ENCODE peak calls at places on chromosome X, in ten cellular contexts. One of them, this sample, is unnamed.
A peak's percentile ranks its signal among the peaks of the same experiment; 100 is the strongest.

GRCh38 chrX:34631826-34632225 is 25.3 kb downstream of the TMEM47 start:
- DNase-seq in skeletal muscle cell: no peak
- DNase-seq in NCI-H1092: no peak
- DNase-seq in stimulated activated CD4-positive, alpha-beta T cell treated with anti-CD3 and anti-CD28 coated beads, Interleukin-15, amount 100 ng/mL, for 1 hour: no peak
- DNase-seq in glutamatergic neuron: no peak
- DNase-seq in psoas muscle: no peak
- DNase-seq in PC-3: no peak
- DNase-seq in Right ventricle myocardium inferior: no peak
- DNase-seq in NCI-H510A: no peak
- DNase-seq in neural crest cell: no peak
- DNase-seq in this sample: no peak

GRCh38 chrX:136880003-136880451 is 498 bp downstream of the RBMX start:
- DNase-seq in skeletal muscle cell: no peak
- DNase-seq in NCI-H1092: peak; percentile 36
- DNase-seq in stimulated activated CD4-positive, alpha-beta T cell treated with anti-CD3 and anti-CD28 coated beads, Interleukin-15, amount 100 ng/mL, for 1 hour: peak; percentile 7
- DNase-seq in glutamatergic neuron: peak; percentile 14
- DNase-seq in psoas muscle: peak; percentile 30
- DNase-seq in PC-3: no peak
- DNase-seq in Right ventricle myocardium inferior: no peak
- DNase-seq in NCI-H510A: no peak
- DNase-seq in neural crest cell: peak; percentile 5
- DNase-seq in this sample: peak; percentile 15

GRCh38 chrX:129679856-129680255 is 25.1 kb upstream of the APLN start:
- DNase-seq in skeletal muscle cell: no peak
- DNase-seq in NCI-H1092: peak; percentile 53
- DNase-seq in stimulated activated CD4-positive, alpha-beta T cell treated with anti-CD3 and anti-CD28 coated beads, Interleukin-15, amount 100 ng/mL, for 1 hour: no peak
- DNase-seq in glutamatergic neuron: no peak
- DNase-seq in psoas muscle: no peak
- DNase-seq in PC-3: peak; percentile 66
- DNase-seq in Right ventricle myocardium inferior: no peak
- DNase-seq in NCI-H510A: no peak
- DNase-seq in neural crest cell: no peak
- DNase-seq in this sample: peak; percentile 28

GRCh38 chrX:1152090-1152489 is 60.4 kb downstream of the CRLF2 start:
- DNase-seq in skeletal muscle cell: no peak
- DNase-seq in NCI-H1092: no peak
- DNase-seq in stimulated activated CD4-positive, alpha-beta T cell treated with anti-CD3 and anti-CD28 coated beads, Interleukin-15, amount 100 ng/mL, for 1 hour: no peak
- DNase-seq in glutamatergic neuron: no peak
- DNase-seq in psoas muscle: no peak
- DNase-seq in PC-3: no peak
- DNase-seq in Right ventricle myocardium inferior: no peak
- DNase-seq in NCI-H510A: no peak
- DNase-seq in neural crest cell: no peak
- DNase-seq in this sample: no peak

GRCh38 chrX:150694738-150695410 is 1.7 kb downstream of the MTMR1 start:
- DNase-seq in skeletal muscle cell: no peak
- DNase-seq in NCI-H1092: no peak
- DNase-seq in stimulated activated CD4-positive, alpha-beta T cell treated with anti-CD3 and anti-CD28 coated beads, Interleukin-15, amount 100 ng/mL, for 1 hour: no peak
- DNase-seq in glutamatergic neuron: peak; percentile 31
- DNase-seq in psoas muscle: no peak
- DNase-seq in PC-3: no peak
- DNase-seq in Right ventricle myocardium inferior: no peak
- DNase-seq in NCI-H510A: no peak
- DNase-seq in neural crest cell: no peak
- DNase-seq in this sample: no peak

GRCh38 chrX:46044486-46044885 is 500.7 kb downstream of the ZNF674 start:
- DNase-seq in skeletal muscle cell: no peak
- DNase-seq in NCI-H1092: no peak
- DNase-seq in stimulated activated CD4-positive, alpha-beta T cell treated with anti-CD3 and anti-CD28 coated beads, Interleukin-15, amount 100 ng/mL, for 1 hour: no peak
- DNase-seq in glutamatergic neuron: no peak
- DNase-seq in psoas muscle: no peak
- DNase-seq in PC-3: peak; percentile 61
- DNase-seq in Right ventricle myocardium inferior: no peak
- DNase-seq in NCI-H510A: no peak
- DNase-seq in neural crest cell: no peak
- DNase-seq in this sample: no peak

GRCh38 chrX:154827194-154827593 is 7.3 kb downstream of the SMIM9 start:
- DNase-seq in skeletal muscle cell: no peak
- DNase-seq in NCI-H1092: no peak
- DNase-seq in stimulated activated CD4-positive, alpha-beta T cell treated with anti-CD3 and anti-CD28 coated beads, Interleukin-15, amount 100 ng/mL, for 1 hour: no peak
- DNase-seq in glutamatergic neuron: no peak
- DNase-seq in psoas muscle: no peak
- DNase-seq in PC-3: no peak
- DNase-seq in Right ventricle myocardium inferior: no peak
- DNase-seq in NCI-H510A: no peak
- DNase-seq in neural crest cell: no peak
- DNase-seq in this sample: no peak

GRCh38 chrX:66635360-66635759 is 3.5 kb downstream of the EDA2R start:
- DNase-seq in skeletal muscle cell: peak; percentile 63
- DNase-seq in NCI-H1092: no peak
- DNase-seq in stimulated activated CD4-positive, alpha-beta T cell treated with anti-CD3 and anti-CD28 coated beads, Interleukin-15, amount 100 ng/mL, for 1 hour: no peak
- DNase-seq in glutamatergic neuron: no peak
- DNase-seq in psoas muscle: no peak
- DNase-seq in PC-3: no peak
- DNase-seq in Right ventricle myocardium inferior: no peak
- DNase-seq in NCI-H510A: no peak
- DNase-seq in neural crest cell: no peak
- DNase-seq in this sample: peak; percentile 86

GRCh38 chrX:131881194-131881593 is 141.9 kb upstream of the STK26 start:
- DNase-seq in skeletal muscle cell: no peak
- DNase-seq in NCI-H1092: no peak
- DNase-seq in stimulated activated CD4-positive, alpha-beta T cell treated with anti-CD3 and anti-CD28 coated beads, Interleukin-15, amount 100 ng/mL, for 1 hour: no peak
- DNase-seq in glutamatergic neuron: no peak
- DNase-seq in psoas muscle: no peak
- DNase-seq in PC-3: no peak
- DNase-seq in Right ventricle myocardium inferior: no peak
- DNase-seq in NCI-H510A: no peak
- DNase-seq in neural crest cell: no peak
- DNase-seq in this sample: no peak

GRCh38 chrX:2627272-2627867 is 63.7 kb upstream of the CD99 start:
- DNase-seq in skeletal muscle cell: no peak
- DNase-seq in NCI-H1092: no peak
- DNase-seq in stimulated activated CD4-positive, alpha-beta T cell treated with anti-CD3 and anti-CD28 coated beads, Interleukin-15, amount 100 ng/mL, for 1 hour: no peak
- DNase-seq in glutamatergic neuron: peak; percentile 61
- DNase-seq in psoas muscle: no peak
- DNase-seq in PC-3: peak; percentile 55
- DNase-seq in Right ventricle myocardium inferior: no peak
- DNase-seq in NCI-H510A: no peak
- DNase-seq in neural crest cell: peak; percentile 59
- DNase-seq in this sample: peak; percentile 43

GRCh38 chrX:148593987-148594386 is 93.6 kb downstream of the AFF2 start:
- DNase-seq in skeletal muscle cell: no peak
- DNase-seq in NCI-H1092: no peak
- DNase-seq in stimulated activated CD4-positive, alpha-beta T cell treated with anti-CD3 and anti-CD28 coated beads, Interleukin-15, amount 100 ng/mL, for 1 hour: no peak
- DNase-seq in glutamatergic neuron: no peak
- DNase-seq in psoas muscle: no peak
- DNase-seq in PC-3: no peak
- DNase-seq in Right ventricle myocardium inferior: no peak
- DNase-seq in NCI-H510A: no peak
- DNase-seq in neural crest cell: no peak
- DNase-seq in this sample: no peak

GRCh38 chrX:112714357-112714918 is 34.7 kb upstream of the LHFPL1 start:
- DNase-seq in skeletal muscle cell: no peak
- DNase-seq in NCI-H1092: no peak
- DNase-seq in stimulated activated CD4-positive, alpha-beta T cell treated with anti-CD3 and anti-CD28 coated beads, Interleukin-15, amount 100 ng/mL, for 1 hour: no peak
- DNase-seq in glutamatergic neuron: no peak
- DNase-seq in psoas muscle: no peak
- DNase-seq in PC-3: no peak
- DNase-seq in Right ventricle myocardium inferior: no peak
- DNase-seq in NCI-H510A: no peak
- DNase-seq in neural crest cell: no peak
- DNase-seq in this sample: no peak

GRCh38 chrX:68829594-68830485 is 1.0 kb downstream of the EFNB1 start:
- DNase-seq in skeletal muscle cell: no peak
- DNase-seq in NCI-H1092: no peak
- DNase-seq in stimulated activated CD4-positive, alpha-beta T cell treated with anti-CD3 and anti-CD28 coated beads, Interleukin-15, amount 100 ng/mL, for 1 hour: no peak
- DNase-seq in glutamatergic neuron: peak; percentile 36
- DNase-seq in psoas muscle: peak; percentile 35
- DNase-seq in PC-3: no peak
- DNase-seq in Right ventricle myocardium inferior: peak; percentile 68
- DNase-seq in NCI-H510A: peak; percentile 2
- DNase-seq in neural crest cell: no peak
- DNase-seq in this sample: no peak

GRCh38 chrX:9668537-9668936 is 97.1 kb downstream of the GPR143 start:
- DNase-seq in skeletal muscle cell: no peak
- DNase-seq in NCI-H1092: no peak
- DNase-seq in stimulated activated CD4-positive, alpha-beta T cell treated with anti-CD3 and anti-CD28 coated beads, Interleukin-15, amount 100 ng/mL, for 1 hour: no peak
- DNase-seq in glutamatergic neuron: no peak
- DNase-seq in psoas muscle: no peak
- DNase-seq in PC-3: no peak
- DNase-seq in Right ventricle myocardium inferior: no peak
- DNase-seq in NCI-H510A: no peak
- DNase-seq in neural crest cell: no peak
- DNase-seq in this sample: peak; percentile 41

GRCh38 chrX:68807818-68808217 is 21.0 kb upstream of the EFNB1 start:
- DNase-seq in skeletal muscle cell: no peak
- DNase-seq in NCI-H1092: no peak
- DNase-seq in stimulated activated CD4-positive, alpha-beta T cell treated with anti-CD3 and anti-CD28 coated beads, Interleukin-15, amount 100 ng/mL, for 1 hour: no peak
- DNase-seq in glutamatergic neuron: no peak
- DNase-seq in psoas muscle: no peak
- DNase-seq in PC-3: peak; percentile 59
- DNase-seq in Right ventricle myocardium inferior: no peak
- DNase-seq in NCI-H510A: no peak
- DNase-seq in neural crest cell: no peak
- DNase-seq in this sample: no peak

GRCh38 chrX:111914398-111915092 is 38.6 kb downstream of the TRPC5OS start:
- DNase-seq in skeletal muscle cell: no peak
- DNase-seq in NCI-H1092: no peak
- DNase-seq in stimulated activated CD4-positive, alpha-beta T cell treated with anti-CD3 and anti-CD28 coated beads, Interleukin-15, amount 100 ng/mL, for 1 hour: no peak
- DNase-seq in glutamatergic neuron: no peak
- DNase-seq in psoas muscle: no peak
- DNase-seq in PC-3: peak; percentile 82
- DNase-seq in Right ventricle myocardium inferior: no peak
- DNase-seq in NCI-H510A: no peak
- DNase-seq in neural crest cell: no peak
- DNase-seq in this sample: peak; percentile 0

GRCh38 chrX:16666541-16666940 is 16.6 kb downstream of the S100G start:
- DNase-seq in skeletal muscle cell: peak; percentile 7
- DNase-seq in NCI-H1092: no peak
- DNase-seq in stimulated activated CD4-positive, alpha-beta T cell treated with anti-CD3 and anti-CD28 coated beads, Interleukin-15, amount 100 ng/mL, for 1 hour: no peak
- DNase-seq in glutamatergic neuron: no peak
- DNase-seq in psoas muscle: no peak
- DNase-seq in PC-3: peak; percentile 42
- DNase-seq in Right ventricle myocardium inferior: no peak
- DNase-seq in NCI-H510A: no peak
- DNase-seq in neural crest cell: no peak
- DNase-seq in this sample: peak; percentile 77

GRCh38 chrX:11458175-11458574 is 165.0 kb downstream of the AMELX start:
- DNase-seq in skeletal muscle cell: no peak
- DNase-seq in NCI-H1092: no peak
- DNase-seq in stimulated activated CD4-positive, alpha-beta T cell treated with anti-CD3 and anti-CD28 coated beads, Interleukin-15, amount 100 ng/mL, for 1 hour: no peak
- DNase-seq in glutamatergic neuron: no peak
- DNase-seq in psoas muscle: peak; percentile 15
- DNase-seq in PC-3: peak; percentile 50
- DNase-seq in Right ventricle myocardium inferior: no peak
- DNase-seq in NCI-H510A: no peak
- DNase-seq in neural crest cell: no peak
- DNase-seq in this sample: no peak

GRCh38 chrX:139889760-139890159 is 43.1 kb downstream of the ATP11C start:
- DNase-seq in skeletal muscle cell: no peak
- DNase-seq in NCI-H1092: no peak
- DNase-seq in stimulated activated CD4-positive, alpha-beta T cell treated with anti-CD3 and anti-CD28 coated beads, Interleukin-15, amount 100 ng/mL, for 1 hour: no peak
- DNase-seq in glutamatergic neuron: no peak
- DNase-seq in psoas muscle: no peak
- DNase-seq in PC-3: peak; percentile 35
- DNase-seq in Right ventricle myocardium inferior: no peak
- DNase-seq in NCI-H510A: no peak
- DNase-seq in neural crest cell: no peak
- DNase-seq in this sample: peak; percentile 29

GRCh38 chrX:104351173-104351769 is 96.5 kb upstream of the ESX1 start:
- DNase-seq in skeletal muscle cell: peak; percentile 62
- DNase-seq in NCI-H1092: no peak
- DNase-seq in stimulated activated CD4-positive, alpha-beta T cell treated with anti-CD3 and anti-CD28 coated beads, Interleukin-15, amount 100 ng/mL, for 1 hour: no peak
- DNase-seq in glutamatergic neuron: no peak
- DNase-seq in psoas muscle: no peak
- DNase-seq in PC-3: peak; percentile 87
- DNase-seq in Right ventricle myocardium inferior: no peak
- DNase-seq in NCI-H510A: no peak
- DNase-seq in neural crest cell: no peak
- DNase-seq in this sample: peak; percentile 91

GRCh38 chrX:9897761-9898161 is 69.4 kb upstream of the CLDN34 start:
- DNase-seq in skeletal muscle cell: peak; percentile 83
- DNase-seq in NCI-H1092: no peak
- DNase-seq in stimulated activated CD4-positive, alpha-beta T cell treated with anti-CD3 and anti-CD28 coated beads, Interleukin-15, amount 100 ng/mL, for 1 hour: no peak
- DNase-seq in glutamatergic neuron: no peak
- DNase-seq in psoas muscle: no peak
- DNase-seq in PC-3: no peak
- DNase-seq in Right ventricle myocardium inferior: no peak
- DNase-seq in NCI-H510A: no peak
- DNase-seq in neural crest cell: no peak
- DNase-seq in this sample: peak; percentile 83

GRCh38 chrX:20066968-20067708 is 49.6 kb downstream of the MAP7D2 start:
- DNase-seq in skeletal muscle cell: no peak
- DNase-seq in NCI-H1092: peak; percentile 8
- DNase-seq in stimulated activated CD4-positive, alpha-beta T cell treated with anti-CD3 and anti-CD28 coated beads, Interleukin-15, amount 100 ng/mL, for 1 hour: no peak
- DNase-seq in glutamatergic neuron: no peak
- DNase-seq in psoas muscle: no peak
- DNase-seq in PC-3: peak; percentile 73
- DNase-seq in Right ventricle myocardium inferior: no peak
- DNase-seq in NCI-H510A: peak; percentile 17
- DNase-seq in neural crest cell: no peak
- DNase-seq in this sample: peak; percentile 53

GRCh38 chrX:30270639-30271038 is 23.7 kb downstream of the MAGEB1 start:
- DNase-seq in skeletal muscle cell: no peak
- DNase-seq in NCI-H1092: no peak
- DNase-seq in stimulated activated CD4-positive, alpha-beta T cell treated with anti-CD3 and anti-CD28 coated beads, Interleukin-15, amount 100 ng/mL, for 1 hour: no peak
- DNase-seq in glutamatergic neuron: no peak
- DNase-seq in psoas muscle: no peak
- DNase-seq in PC-3: no peak
- DNase-seq in Right ventricle myocardium inferior: no peak
- DNase-seq in NCI-H510A: no peak
- DNase-seq in neural crest cell: no peak
- DNase-seq in this sample: peak; percentile 1

GRCh38 chrX:100636321-100636991 is at the start of gene TSPAN6:
- DNase-seq in skeletal muscle cell: peak; percentile 52
- DNase-seq in NCI-H1092: peak; percentile 90
- DNase-seq in stimulated activated CD4-positive, alpha-beta T cell treated with anti-CD3 and anti-CD28 coated beads, Interleukin-15, amount 100 ng/mL, for 1 hour: peak; percentile 39
- DNase-seq in glutamatergic neuron: peak; percentile 85
- DNase-seq in psoas muscle: peak; percentile 77
- DNase-seq in PC-3: peak; percentile 91
- DNase-seq in Right ventricle myocardium inferior: peak; percentile 74
- DNase-seq in NCI-H510A: peak; percentile 59
- DNase-seq in neural crest cell: peak; percentile 77
- DNase-seq in this sample: peak; percentile 94

GRCh38 chrX:63404332-63404731 is 53.2 kb upstream of the SPIN4 start:
- DNase-seq in skeletal muscle cell: no peak
- DNase-seq in NCI-H1092: no peak
- DNase-seq in stimulated activated CD4-positive, alpha-beta T cell treated with anti-CD3 and anti-CD28 coated beads, Interleukin-15, amount 100 ng/mL, for 1 hour: no peak
- DNase-seq in glutamatergic neuron: no peak
- DNase-seq in psoas muscle: no peak
- DNase-seq in PC-3: no peak
- DNase-seq in Right ventricle myocardium inferior: no peak
- DNase-seq in NCI-H510A: no peak
- DNase-seq in neural crest cell: no peak
- DNase-seq in this sample: no peak

GRCh38 chrX:20112022-20112421 is 4.7 kb downstream of the MAP7D2 start:
- DNase-seq in skeletal muscle cell: no peak
- DNase-seq in NCI-H1092: no peak
- DNase-seq in stimulated activated CD4-positive, alpha-beta T cell treated with anti-CD3 and anti-CD28 coated beads, Interleukin-15, amount 100 ng/mL, for 1 hour: no peak
- DNase-seq in glutamatergic neuron: no peak
- DNase-seq in psoas muscle: no peak
- DNase-seq in PC-3: no peak
- DNase-seq in Right ventricle myocardium inferior: no peak
- DNase-seq in NCI-H510A: no peak
- DNase-seq in neural crest cell: no peak
- DNase-seq in this sample: no peak

GRCh38 chrX:133375558-133376340 is 39.5 kb downstream of the GPC4 start:
- DNase-seq in skeletal muscle cell: no peak
- DNase-seq in NCI-H1092: no peak
- DNase-seq in stimulated activated CD4-positive, alpha-beta T cell treated with anti-CD3 and anti-CD28 coated beads, Interleukin-15, amount 100 ng/mL, for 1 hour: no peak
- DNase-seq in glutamatergic neuron: no peak
- DNase-seq in psoas muscle: peak; percentile 16
- DNase-seq in PC-3: no peak
- DNase-seq in Right ventricle myocardium inferior: no peak
- DNase-seq in NCI-H510A: no peak
- DNase-seq in neural crest cell: no peak
- DNase-seq in this sample: no peak

GRCh38 chrX:153560000-153560399 is 38.9 kb downstream of the CCNQ start:
- DNase-seq in skeletal muscle cell: no peak
- DNase-seq in NCI-H1092: no peak
- DNase-seq in stimulated activated CD4-positive, alpha-beta T cell treated with anti-CD3 and anti-CD28 coated beads, Interleukin-15, amount 100 ng/mL, for 1 hour: no peak
- DNase-seq in glutamatergic neuron: no peak
- DNase-seq in psoas muscle: no peak
- DNase-seq in PC-3: no peak
- DNase-seq in Right ventricle myocardium inferior: no peak
- DNase-seq in NCI-H510A: no peak
- DNase-seq in neural crest cell: no peak
- DNase-seq in this sample: no peak